ENCODE peak calls at places on chromosome 14, in seven cellular contexts. U is heart left ventricle; Y is tibial artery; W is activated CD8-positive, alpha-beta T cell treated with anti-CD3 and anti-CD28 coated beads for 36 hours; F is NB4; O is WTC11; H is foreskin fibroblast. T is an unnamed sample.

GRCh38 chr14:36935976-36936678 is 236.3 kb downstream of the SLC25A21 start:
- DNase-seq in U (no peak), Y (no peak), W (no peak), F (no peak), O (no peak), H (peak), T (no peak)

GRCh38 chr14:54489731-54490447 is 1.1 kb upstream of the GMFB start:
- DNase-seq in U (no peak), Y (no peak), W (no peak), F (no peak), O (no peak), H (peak), T (no peak)

GRCh38 chr14:39773387-39773786 is 341.2 kb upstream of the FBXO33 start:
- DNase-seq in U (no peak), Y (no peak), W (no peak), F (no peak), O (no peak), H (no peak), T (no peak)

GRCh38 chr14:99744199-99744872 is 48.9 kb upstream of the EML1 start:
- DNase-seq in U (no peak), Y (no peak), W (no peak), F (no peak), O (peak), H (no peak), T (no peak)

GRCh38 chr14:45705954-45706353 is 453.0 kb upstream of the MIS18BP1 start:
- DNase-seq in U (no peak), Y (no peak), W (no peak), F (no peak), O (no peak), H (no peak), T (no peak)

GRCh38 chr14:101709533-101709881 is 52.0 kb upstream of the PPP2R5C start:
- DNase-seq in U (no peak), Y (no peak), W (no peak), F (no peak), O (no peak), H (no peak), T (no peak)

GRCh38 chr14:52025952-52026510 is 36.7 kb downstream of the RTRAF start:
- DNase-seq in U (no peak), Y (no peak), W (no peak), F (no peak), O (no peak), H (peak), T (peak)

GRCh38 chr14:99268776-99269510 is 3.1 kb downstream of the BCL11B start:
- DNase-seq in U (no peak), Y (peak), W (no peak), F (peak), O (no peak), H (no peak), T (no peak)

GRCh38 chr14:42140831-42141279 is 534.2 kb downstream of the LRFN5 start:
- DNase-seq in U (no peak), Y (no peak), W (no peak), F (no peak), O (no peak), H (peak), T (no peak)

GRCh38 chr14:68616255-68616902 is 176.5 kb downstream of the ZFP36L1 start:
- DNase-seq in U (no peak), Y (no peak), W (no peak), F (peak), O (no peak), H (peak), T (no peak)

GRCh38 chr14:102986810-102987579 is 64.5 kb downstream of the AMN start:
- DNase-seq in U (no peak), Y (peak), W (no peak), F (no peak), O (no peak), H (peak), T (no peak)

GRCh38 chr14:48805315-48805714 is 780.9 kb downstream of the RPS29 start:
- DNase-seq in U (no peak), Y (no peak), W (no peak), F (no peak), O (peak), H (no peak), T (no peak)

GRCh38 chr14:56874375-56874774 is 64.1 kb upstream of the OTX2 start:
- DNase-seq in U (no peak), Y (no peak), W (peak), F (peak), O (peak), H (no peak), T (peak)
- TF ChIP-seq CTCF in U (no peak), Y (no peak), W (no peak), F (peak), O (peak), H (no peak), T (peak)

DNA sequence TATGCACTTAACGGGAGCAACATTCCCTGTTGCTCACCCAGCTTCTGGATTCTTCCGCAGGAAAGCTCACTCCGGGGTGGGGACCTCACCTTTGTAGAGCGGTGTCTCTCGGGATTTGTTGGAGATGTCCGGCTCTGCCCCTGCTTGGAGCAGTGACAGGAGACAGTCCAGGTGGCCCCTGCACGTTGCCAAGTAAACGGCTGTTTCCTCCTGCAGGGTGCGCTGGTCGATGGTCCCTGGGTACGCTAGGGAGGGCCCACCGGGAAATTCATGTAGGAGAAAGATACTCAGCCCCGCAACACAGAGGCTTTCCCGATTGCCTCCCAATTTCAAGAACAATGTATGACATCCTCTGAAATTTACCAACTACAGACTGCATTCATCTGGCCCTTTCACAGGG is 23.1 kb downstream of the ASB2 start:
- DNase-seq in U (no peak), Y (no peak), W (no peak), F (no peak), O (peak), H (no peak), T (no peak)
- TF ChIP-seq CTCF in U (no peak), Y (no peak), W (peak), F (no peak), O (no peak), H (no peak), T (no peak)

GRCh38 chr14:66101662-66102061 is 384.5 kb upstream of the CCDC196 start:
- DNase-seq in U (no peak), Y (no peak), W (no peak), F (no peak), O (no peak), H (no peak), T (no peak)
- TF ChIP-seq CTCF in U (no peak), Y (no peak), W (no peak), F (no peak), O (no peak), H (no peak), T (no peak)

DNA sequence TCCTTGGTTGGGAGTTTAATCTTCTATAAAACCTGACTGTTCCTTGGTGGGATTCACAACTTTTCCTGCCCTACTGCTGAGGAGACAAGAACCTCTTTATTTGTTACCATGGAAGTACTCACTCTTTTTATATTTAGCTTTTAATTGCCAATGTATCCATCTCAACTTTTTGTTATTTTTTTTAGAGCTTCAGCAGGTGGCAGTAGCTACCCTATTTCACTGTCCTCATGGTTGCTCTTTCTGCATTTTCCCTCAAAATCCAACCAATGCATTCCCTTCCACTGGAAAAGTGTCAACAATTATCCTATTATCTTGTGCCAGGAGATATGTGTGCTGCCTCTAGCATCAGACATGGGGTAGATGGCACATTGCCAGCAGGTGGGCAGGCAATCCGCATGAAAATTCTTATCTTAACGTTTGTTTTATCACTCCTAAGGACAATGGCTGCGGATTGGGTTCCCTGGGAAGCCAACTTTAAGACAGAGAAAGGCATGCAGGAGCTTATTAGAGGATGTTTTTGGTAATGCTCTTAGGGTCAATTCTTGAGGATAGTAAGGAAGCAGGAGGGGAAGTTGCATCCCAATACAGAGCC is 406.4 kb downstream of the SNAPC1 start:
- DNase-seq in U (no peak), Y (no peak), W (no peak), F (no peak), O (no peak), H (peak), T (no peak)
- TF ChIP-seq CTCF in U (no peak), Y (no peak), W (no peak), F (no peak), O (no peak), H (no peak), T (no peak)

DNA sequence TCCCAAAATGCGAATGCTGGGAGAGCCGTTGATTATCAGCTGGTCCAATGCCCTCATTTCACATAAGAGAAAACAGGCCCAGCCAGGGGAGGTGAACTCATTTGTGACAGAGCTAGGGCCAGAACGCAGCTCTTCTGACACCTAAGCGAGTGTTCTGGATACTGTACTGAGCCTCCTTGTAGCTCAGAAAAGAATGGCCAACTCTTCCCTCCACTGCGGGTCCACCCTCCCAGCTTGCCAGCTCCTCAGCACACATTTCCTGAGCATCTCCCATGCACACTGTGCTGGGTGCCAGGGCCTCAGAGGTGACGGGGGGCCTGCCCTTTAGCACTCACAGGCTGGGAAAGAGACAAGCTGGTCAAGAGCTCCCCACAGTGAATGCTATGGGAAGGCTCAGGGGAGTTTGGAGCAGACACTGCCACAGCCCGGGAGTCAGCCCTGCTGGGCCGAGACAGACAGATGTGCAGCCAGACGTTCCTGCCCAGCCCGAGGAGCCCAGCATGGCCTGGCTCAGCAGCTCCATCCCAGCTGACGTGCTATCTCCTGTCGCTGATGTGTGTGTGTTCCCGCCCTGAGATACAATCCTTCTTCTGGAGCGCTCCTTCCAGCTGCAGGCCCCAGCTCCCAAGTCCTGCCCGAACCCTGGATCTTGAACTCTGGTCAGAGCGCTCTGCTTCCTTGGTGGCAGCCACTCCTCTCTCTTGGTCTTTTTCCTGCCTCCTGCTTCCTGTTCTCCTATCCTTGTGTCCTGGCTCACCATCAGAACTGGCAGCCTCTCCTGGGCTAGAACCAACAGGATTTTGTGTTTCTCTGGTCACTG is 3.6 kb downstream of the CMTM5 start:
- DNase-seq in U (peak), Y (no peak), W (no peak), F (no peak), O (no peak), H (no peak), T (peak)
- TF ChIP-seq CTCF in U (no peak), Y (no peak), W (peak), F (no peak), O (no peak), H (no peak), T (peak)

GRCh38 chr14:29085546-29085945 is 319.0 kb downstream of the FOXG1 start:
- DNase-seq in U (no peak), Y (no peak), W (no peak), F (peak), O (no peak), H (peak), T (no peak)
- TF ChIP-seq CTCF in U (no peak), Y (no peak), W (no peak), F (peak), O (peak), H (peak), T (peak)

GRCh38 chr14:80358112-80358511 is 146.8 kb upstream of the DIO2 start:
- DNase-seq in U (no peak), Y (no peak), W (no peak), F (no peak), O (no peak), H (no peak), T (no peak)

GRCh38 chr14:80350707-80351106 is 139.4 kb upstream of the DIO2 start:
- DNase-seq in U (no peak), Y (no peak), W (no peak), F (no peak), O (no peak), H (peak), T (no peak)

DNA sequence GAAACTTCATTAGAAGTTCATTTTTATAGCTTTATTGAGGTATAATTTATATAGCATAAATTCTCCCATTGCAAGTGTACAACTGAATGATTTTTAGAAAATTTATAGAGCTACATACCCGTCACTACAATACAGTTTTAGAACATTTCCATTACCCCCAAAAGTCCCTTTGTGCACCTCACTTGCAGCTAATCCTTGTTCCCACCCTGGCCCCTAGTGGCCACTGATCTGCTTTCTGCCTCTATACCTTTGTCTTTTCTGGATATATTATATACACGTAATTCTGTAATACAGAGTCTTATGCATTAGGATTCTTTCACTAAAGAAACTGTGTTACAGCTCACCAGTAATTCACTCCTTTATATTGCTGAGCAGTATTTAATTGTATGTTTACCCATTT is 145.1 kb upstream of the DIO2 start:
- DNase-seq in U (no peak), Y (no peak), W (peak), F (peak), O (peak), H (peak), T (no peak)
- TF ChIP-seq CTCF in U (no peak), Y (no peak), W (no peak), F (peak), O (peak), H (peak), T (peak)

DNA sequence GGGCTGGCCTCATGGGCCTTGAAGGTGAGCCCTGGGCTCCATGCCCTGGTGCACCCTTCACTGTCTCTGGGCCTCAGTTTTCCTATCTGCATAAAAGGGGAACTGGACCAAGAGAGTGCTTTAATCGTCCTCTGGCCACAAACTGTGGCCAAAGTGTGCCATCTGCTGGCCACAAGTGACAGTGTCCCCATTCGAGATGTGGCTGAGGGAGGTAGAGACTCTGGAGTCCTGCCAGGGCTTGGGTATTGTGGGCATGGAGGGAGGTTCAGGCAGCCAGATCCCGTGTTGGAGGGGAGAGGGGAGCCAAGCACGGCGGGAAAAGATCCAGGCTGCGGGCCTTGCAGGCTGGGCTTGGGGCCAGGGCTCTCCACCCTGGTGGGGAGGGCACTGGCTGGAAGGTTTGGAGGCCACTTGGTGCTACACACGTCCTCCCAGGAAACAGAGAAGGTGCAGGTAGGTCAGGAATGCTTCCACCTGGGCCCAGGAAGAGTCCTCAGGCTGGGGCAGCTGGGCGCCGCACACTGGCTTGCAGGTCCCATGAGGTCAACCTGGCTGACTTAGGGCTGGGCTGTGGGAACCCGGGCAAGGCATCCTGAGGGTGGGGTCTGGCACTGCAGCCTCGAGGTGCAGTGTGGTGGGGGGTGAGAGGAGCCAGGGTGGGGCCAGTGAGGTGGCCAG is 7.3 kb upstream of the KIF26A start:
- DNase-seq in U (peak), Y (peak), W (peak), F (peak), O (peak), H (peak), T (peak)
- TF ChIP-seq CTCF in U (peak), Y (peak), W (peak), F (peak), O (peak), H (no peak), T (peak)

GRCh38 chr14:58467575-58467974 is 40.1 kb downstream of the KIAA0586 start:
- DNase-seq in U (no peak), Y (no peak), W (no peak), F (no peak), O (no peak), H (no peak), T (no peak)
- TF ChIP-seq CTCF in U (no peak), Y (no peak), W (no peak), F (no peak), O (no peak), H (no peak), T (no peak)

T was measured in glutamatergic neuron.